ENCODE peak calls at places on chromosomes 1 and 21, in seven cellular contexts. F is IMR-90, A is heart left ventricle, B is fibroblast of lung, I is adrenal gland, O is upper lobe of right lung, K is colonic mucosa. P is an unnamed sample.
A peak's percentile ranks its signal among the peaks of the same experiment; 100 is the strongest.

GRCh38 chr21:45831991-45832740 is 149.4 kb upstream of the COL6A1 start:
- DNase-seq in K (no peak), B (peak; percentile 28), F (peak; percentile 71), A (no peak), O (no peak), I (no peak), P (peak; percentile 31)

GRCh38 chr1:19163261-19163660 is 46.8 kb downstream of the UBR4 start:
- DNase-seq in I (peak; percentile 55), B (peak; percentile 80), F (peak; percentile 93), O (no peak), A (no peak), K (no peak), P (no peak)

GRCh38 chr1:196896355-196896754 is 8.5 kb downstream of the CFHR4 start:
- DNase-seq in F (no peak), B (no peak), K (no peak), O (no peak), A (no peak), I (no peak), P (no peak)

GRCh38 chr1:193629875-193630274 is 443.5 kb upstream of the B3GALT2 start:
- DNase-seq in I (peak; percentile 34), K (no peak), A (no peak), F (no peak), O (no peak), B (peak; percentile 25), P (no peak)

GRCh38 chr1:65065535-65066378 is 82.2 kb upstream of the AK4 start:
- DNase-seq in A (peak; percentile 50), K (peak; percentile 71), I (peak; percentile 43), O (peak; percentile 71), B (no peak), F (no peak), P (peak; percentile 51)

GRCh38 chr1:9960705-9961562 is 17.7 kb downstream of the NMNAT1 start:
- DNase-seq in B (peak; percentile 3), I (no peak), A (no peak), F (no peak), O (no peak), K (no peak), P (no peak)

GRCh38 chr1:185789846-185790735 is 55.9 kb downstream of the HMCN1 start:
- DNase-seq in K (no peak), I (no peak), A (no peak), F (peak; percentile 26), O (no peak), B (peak; percentile 79), P (no peak)

GRCh38 chr1:119611701-119612113 is 36.4 kb downstream of the ZNF697 start:
- DNase-seq in A (peak; percentile 53), K (peak; percentile 92), F (no peak), I (peak; percentile 62), O (peak; percentile 91), B (no peak), P (peak; percentile 91)

GRCh38 chr1:101370488-101370887 is 133.7 kb downstream of the S1PR1 start:
- DNase-seq in B (no peak), F (no peak), K (no peak), O (no peak), A (no peak), I (no peak), P (no peak)

GRCh38 chr1:154206212-154206611 is at the start of gene CFAP141:
- DNase-seq in I (no peak), K (no peak), B (peak; percentile 25), A (no peak), O (no peak), F (peak; percentile 21), P (no peak)

GRCh38 chr1:171898956-171899355 is 57.7 kb downstream of the DNM3 start:
- DNase-seq in O (no peak), A (no peak), B (peak; percentile 39), I (peak; percentile 39), K (no peak), F (no peak), P (no peak)

GRCh38 chr21:23639726-23640125 is 1967.6 kb downstream of the MRPL39 start:
- DNase-seq in O (no peak), B (no peak), A (no peak), I (no peak), F (no peak), K (no peak), P (no peak)

GRCh38 chr1:59025898-59026426 is 242.1 kb upstream of the JUN start:
- DNase-seq in O (no peak), I (no peak), A (no peak), F (peak; percentile 47), K (no peak), B (peak; percentile 83), P (no peak)

GRCh38 chr1:48249868-48250267 is 27.4 kb downstream of the SLC5A9 start:
- DNase-seq in K (peak; percentile 29), A (no peak), O (no peak), B (no peak), F (no peak), I (no peak), P (no peak)

GRCh38 chr1:11648039-11648438 is 6.2 kb downstream of the FBXO2 start:
- DNase-seq in O (no peak), K (no peak), A (no peak), F (no peak), B (no peak), I (peak; percentile 64), P (no peak)

GRCh38 chr1:244067893-244068292 is 16.8 kb downstream of the ZBTB18 start:
- DNase-seq in B (peak; percentile 60), I (peak; percentile 73), A (no peak), O (no peak), F (peak; percentile 46), K (no peak), P (no peak)

GRCh38 chr21:46183910-46184624 is at the start of gene SPATC1L:
- DNase-seq in I (peak; percentile 83), B (peak; percentile 85), A (peak; percentile 75), F (peak; percentile 83), O (peak; percentile 84), K (peak; percentile 60), P (peak; percentile 66)

GRCh38 chr1:58718435-58718834 is 18.6 kb upstream of the MYSM1 start:
- DNase-seq in K (no peak), I (no peak), F (peak; percentile 22), B (no peak), O (no peak), A (no peak), P (no peak)

GRCh38 chr1:222252788-222253187 is 295.1 kb downstream of the HHIPL2 start:
- DNase-seq in I (no peak), K (no peak), A (no peak), F (no peak), O (no peak), B (no peak), P (no peak)

GRCh38 chr21:42513985-42514882 is 582 bp downstream of the SLC37A1 start:
- DNase-seq in A (peak; percentile 56), K (peak; percentile 73), O (peak; percentile 86), I (peak; percentile 75), B (peak; percentile 24), F (no peak), P (peak; percentile 74)

GRCh38 chr1:208500379-208500778 is 256.2 kb upstream of the PLXNA2 start:
- DNase-seq in K (no peak), B (no peak), O (no peak), A (no peak), F (no peak), I (no peak), P (no peak)

GRCh38 chr1:217562229-217562878 is 68.5 kb downstream of the GPATCH2 start:
- DNase-seq in K (no peak), O (no peak), B (peak; percentile 94), I (no peak), A (no peak), F (peak; percentile 86), P (no peak)

GRCh38 chr1:90940746-90941145 is 81.1 kb downstream of the ZNF644 start:
- DNase-seq in O (no peak), I (no peak), F (no peak), A (no peak), B (no peak), K (no peak), P (no peak)
- H3K36me3 ChIP-seq in O (peaks cover 19% of the 10 kb centered on the region), I (no peaks in the 10 kb centered on the region), F (peaks cover 13% of the 10 kb centered on the region), A (peaks cover 26% of the 10 kb centered on the region), B (peaks cover 8% of the 10 kb centered on the region), K (no peaks in the 10 kb centered on the region), P (peaks cover 10% of the 10 kb centered on the region)

DNA sequence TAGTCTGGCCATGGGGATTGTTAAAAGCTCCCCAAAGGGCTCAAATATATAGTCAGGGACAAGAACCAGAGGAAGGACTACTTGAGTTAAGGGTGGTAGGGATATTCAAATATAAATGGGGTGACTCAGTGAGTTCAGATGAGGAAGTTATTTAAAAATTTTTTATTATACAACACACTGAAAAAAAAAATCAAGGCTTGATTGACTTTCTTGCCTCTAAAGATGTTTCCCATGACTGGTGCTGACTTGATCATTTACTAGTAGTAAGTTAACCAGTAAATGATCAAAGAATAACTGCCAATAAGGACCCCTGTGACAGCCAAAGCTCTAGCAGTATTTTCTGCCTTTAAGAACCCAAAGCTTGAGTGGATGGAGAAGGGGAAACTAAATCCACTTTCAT is 357.6 kb upstream of the NR5A2 start:
- DNase-seq in O (no peak), I (no peak), K (no peak), A (no peak), B (no peak), F (no peak), P (no peak)
- H3K36me3 ChIP-seq in O (no peaks in the 10 kb centered on the region), I (no peaks in the 10 kb centered on the region), K (no peaks in the 10 kb centered on the region), A (no peaks in the 10 kb centered on the region), B (no peaks in the 10 kb centered on the region), F (no peaks in the 10 kb centered on the region), P (no peaks in the 10 kb centered on the region)

DNA sequence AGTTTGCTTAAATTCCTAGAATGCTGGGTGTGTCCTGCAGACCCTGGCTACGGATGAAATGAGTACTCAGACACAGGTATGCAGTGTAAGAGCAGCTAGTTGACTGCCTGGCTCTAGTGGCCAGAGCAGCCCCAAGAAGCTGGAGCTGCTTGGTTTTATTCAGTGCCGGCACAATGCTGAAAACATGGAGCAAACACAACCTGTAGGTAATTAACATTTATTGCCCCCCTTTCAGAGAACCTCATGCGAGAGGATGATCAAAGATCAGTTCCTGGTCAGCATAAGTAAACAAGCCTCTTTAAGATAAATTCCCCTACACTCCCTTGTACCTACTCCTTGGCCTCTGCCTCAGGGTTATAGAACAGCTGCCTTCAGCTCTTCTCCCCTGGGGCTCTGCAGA is 43.2 kb downstream of the MRPS6 start:
- DNase-seq in O (no peak), K (peak; percentile 55), I (no peak), B (no peak), F (no peak), A (no peak), P (peak; percentile 36)
- H3K36me3 ChIP-seq in O (no peaks in the 10 kb centered on the region), K (no peaks in the 10 kb centered on the region), I (no peaks in the 10 kb centered on the region), B (no peaks in the 10 kb centered on the region), F (no peaks in the 10 kb centered on the region), A (no peaks in the 10 kb centered on the region), P (no peaks in the 10 kb centered on the region)

GRCh38 chr1:220007438-220007837 is 38.9 kb downstream of the EPRS1 start:
- DNase-seq in K (no peak), B (peak; percentile 57), I (no peak), A (no peak), O (no peak), F (peak; percentile 71), P (no peak)

GRCh38 chr1:220013497-220013896 is 32.8 kb downstream of the EPRS1 start:
- DNase-seq in I (peak; percentile 37), F (peak; percentile 59), O (no peak), A (no peak), K (no peak), B (peak; percentile 75), P (no peak)

GRCh38 chr1:220012259-220012658 is 34.0 kb downstream of the EPRS1 start:
- DNase-seq in I (no peak), B (peak; percentile 20), A (no peak), O (no peak), F (peak; percentile 10), K (no peak), P (no peak)

DNA sequence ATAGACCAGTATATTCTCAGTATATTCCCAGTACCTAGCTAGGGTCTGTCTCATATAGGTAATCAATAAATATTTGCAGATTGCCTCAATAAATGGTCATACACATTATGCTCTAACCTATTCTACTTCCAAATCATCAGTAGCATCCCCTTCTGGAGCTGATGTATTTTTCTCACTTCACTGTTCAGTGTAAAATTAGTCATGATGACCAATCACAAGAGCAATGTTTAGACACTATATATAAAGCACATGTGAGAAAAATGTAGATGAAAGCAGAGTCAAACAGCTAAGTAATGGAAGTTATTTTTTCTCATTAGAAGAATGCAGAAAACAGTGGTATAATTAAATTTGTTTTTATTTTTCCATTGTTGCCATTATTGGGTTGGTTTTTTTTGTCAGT is 34.7 kb downstream of the EPRS1 start:
- DNase-seq in K (no peak), A (no peak), I (no peak), B (no peak), O (no peak), F (peak; percentile 10), P (no peak)
- H3K36me3 ChIP-seq in K (no peaks in the 10 kb centered on the region), A (peaks cover 97% of the 10 kb centered on the region), I (no peaks in the 10 kb centered on the region), B (peaks cover 2% of the 10 kb centered on the region), O (peaks cover 69% of the 10 kb centered on the region), F (peaks cover 18% of the 10 kb centered on the region), P (no peaks in the 10 kb centered on the region)

P was measured in transverse colon.